ENCODE peak calls at places on chromosome X, in eight cellular contexts. One of them, this sample, is unnamed.

GRCh38 chrX:38803286-38803608 is 2.0 kb downstream of the MID1IP1 start:
- DNase-seq in stimulated activated CD4-positive, alpha-beta T cell treated with anti-CD3 and anti-CD28 coated beads, TNF-alpha, amount 100 ng/mL, for 48 hours: no peak
- DNase-seq in IMR-90: no peak
- DNase-seq in head of caudate nucleus: no peak
- DNase-seq in stimulated activated CD8-positive, alpha-beta memory T cell treated with anti-CD3 and anti-CD28 coated beads, Interleukin-4, amount 100 ng/mL, for 4 hours: no peak
- DNase-seq in DMS 273 treated with DMSO at 0.1 percent for 48 hours: peak; percentile 82
- DNase-seq in epithelial cell of prostate: no peak
- DNase-seq in left ventricle myocardium inferior: no peak
- DNase-seq in this sample: no peak

GRCh38 chrX:43676960-43677582 is 21.0 kb downstream of the MAOA start:
- DNase-seq in stimulated activated CD4-positive, alpha-beta T cell treated with anti-CD3 and anti-CD28 coated beads, TNF-alpha, amount 100 ng/mL, for 48 hours: no peak
- DNase-seq in DMS 273 treated with DMSO at 0.1 percent for 48 hours: no peak
- DNase-seq in IMR-90: no peak
- DNase-seq in epithelial cell of prostate: no peak
- DNase-seq in head of caudate nucleus: no peak
- DNase-seq in stimulated activated CD8-positive, alpha-beta memory T cell treated with anti-CD3 and anti-CD28 coated beads, Interleukin-4, amount 100 ng/mL, for 4 hours: no peak
- DNase-seq in left ventricle myocardium inferior: no peak
- DNase-seq in this sample: no peak

GRCh38 chrX:108740299-108740774 is 4.0 kb upstream of the IRS4 start:
- DNase-seq in left ventricle myocardium inferior: no peak
- DNase-seq in head of caudate nucleus: no peak
- DNase-seq in DMS 273 treated with DMSO at 0.1 percent for 48 hours: no peak
- DNase-seq in epithelial cell of prostate: no peak
- DNase-seq in stimulated activated CD8-positive, alpha-beta memory T cell treated with anti-CD3 and anti-CD28 coated beads, Interleukin-4, amount 100 ng/mL, for 4 hours: no peak
- DNase-seq in stimulated activated CD4-positive, alpha-beta T cell treated with anti-CD3 and anti-CD28 coated beads, TNF-alpha, amount 100 ng/mL, for 48 hours: no peak
- DNase-seq in IMR-90: no peak
- DNase-seq in this sample: no peak

GRCh38 chrX:141945415-141945814 is 41.7 kb downstream of the MAGEC1 start:
- DNase-seq in IMR-90: no peak
- DNase-seq in stimulated activated CD4-positive, alpha-beta T cell treated with anti-CD3 and anti-CD28 coated beads, TNF-alpha, amount 100 ng/mL, for 48 hours: no peak
- DNase-seq in stimulated activated CD8-positive, alpha-beta memory T cell treated with anti-CD3 and anti-CD28 coated beads, Interleukin-4, amount 100 ng/mL, for 4 hours: no peak
- DNase-seq in epithelial cell of prostate: no peak
- DNase-seq in head of caudate nucleus: no peak
- DNase-seq in DMS 273 treated with DMSO at 0.1 percent for 48 hours: no peak
- DNase-seq in left ventricle myocardium inferior: no peak
- DNase-seq in this sample: no peak

GRCh38 chrX:68498044-68498507 is 775 bp upstream of the YIPF6 start:
- DNase-seq in stimulated activated CD8-positive, alpha-beta memory T cell treated with anti-CD3 and anti-CD28 coated beads, Interleukin-4, amount 100 ng/mL, for 4 hours: no peak
- DNase-seq in head of caudate nucleus: no peak
- DNase-seq in stimulated activated CD4-positive, alpha-beta T cell treated with anti-CD3 and anti-CD28 coated beads, TNF-alpha, amount 100 ng/mL, for 48 hours: no peak
- DNase-seq in DMS 273 treated with DMSO at 0.1 percent for 48 hours: peak; percentile 10
- DNase-seq in epithelial cell of prostate: no peak
- DNase-seq in IMR-90: no peak
- DNase-seq in left ventricle myocardium inferior: no peak
- DNase-seq in this sample: no peak

GRCh38 chrX:41391606-41392005 is 55.5 kb upstream of the NYX start:
- DNase-seq in DMS 273 treated with DMSO at 0.1 percent for 48 hours: no peak
- DNase-seq in epithelial cell of prostate: no peak
- DNase-seq in IMR-90: no peak
- DNase-seq in stimulated activated CD8-positive, alpha-beta memory T cell treated with anti-CD3 and anti-CD28 coated beads, Interleukin-4, amount 100 ng/mL, for 4 hours: no peak
- DNase-seq in stimulated activated CD4-positive, alpha-beta T cell treated with anti-CD3 and anti-CD28 coated beads, TNF-alpha, amount 100 ng/mL, for 48 hours: no peak
- DNase-seq in head of caudate nucleus: no peak
- DNase-seq in left ventricle myocardium inferior: no peak
- DNase-seq in this sample: no peak

GRCh38 chrX:49269010-49269767 is 404 bp upstream of the PPP1R3F start:
- DNase-seq in stimulated activated CD4-positive, alpha-beta T cell treated with anti-CD3 and anti-CD28 coated beads, TNF-alpha, amount 100 ng/mL, for 48 hours: peak; percentile 90
- DNase-seq in IMR-90: peak; percentile 97
- DNase-seq in DMS 273 treated with DMSO at 0.1 percent for 48 hours: peak; percentile 96
- DNase-seq in epithelial cell of prostate: peak; percentile 90
- DNase-seq in left ventricle myocardium inferior: peak; percentile 97
- DNase-seq in head of caudate nucleus: peak; percentile 97
- DNase-seq in stimulated activated CD8-positive, alpha-beta memory T cell treated with anti-CD3 and anti-CD28 coated beads, Interleukin-4, amount 100 ng/mL, for 4 hours: peak; percentile 92
- DNase-seq in this sample: peak; percentile 85

GRCh38 chrX:20320461-20321159 is 53.9 kb upstream of the RPS6KA3 start:
- DNase-seq in DMS 273 treated with DMSO at 0.1 percent for 48 hours: no peak
- DNase-seq in IMR-90: no peak
- DNase-seq in stimulated activated CD8-positive, alpha-beta memory T cell treated with anti-CD3 and anti-CD28 coated beads, Interleukin-4, amount 100 ng/mL, for 4 hours: no peak
- DNase-seq in left ventricle myocardium inferior: no peak
- DNase-seq in epithelial cell of prostate: no peak
- DNase-seq in head of caudate nucleus: no peak
- DNase-seq in stimulated activated CD4-positive, alpha-beta T cell treated with anti-CD3 and anti-CD28 coated beads, TNF-alpha, amount 100 ng/mL, for 48 hours: no peak
- DNase-seq in this sample: no peak

GRCh38 chrX:1452497-1453389 is at the start of gene ASMTL:
- DNase-seq in head of caudate nucleus: peak; percentile 100
- DNase-seq in stimulated activated CD4-positive, alpha-beta T cell treated with anti-CD3 and anti-CD28 coated beads, TNF-alpha, amount 100 ng/mL, for 48 hours: peak; percentile 100
- DNase-seq in IMR-90: peak; percentile 99
- DNase-seq in epithelial cell of prostate: peak; percentile 94
- DNase-seq in left ventricle myocardium inferior: peak; percentile 100
- DNase-seq in DMS 273 treated with DMSO at 0.1 percent for 48 hours: no peak
- DNase-seq in stimulated activated CD8-positive, alpha-beta memory T cell treated with anti-CD3 and anti-CD28 coated beads, Interleukin-4, amount 100 ng/mL, for 4 hours: peak; percentile 100
- DNase-seq in this sample: peak; percentile 86

GRCh38 chrX:107715331-107716044 is 60.1 kb downstream of the TSC22D3 start:
- DNase-seq in head of caudate nucleus: peak; percentile 33
- DNase-seq in stimulated activated CD8-positive, alpha-beta memory T cell treated with anti-CD3 and anti-CD28 coated beads, Interleukin-4, amount 100 ng/mL, for 4 hours: no peak
- DNase-seq in left ventricle myocardium inferior: no peak
- DNase-seq in DMS 273 treated with DMSO at 0.1 percent for 48 hours: no peak
- DNase-seq in IMR-90: peak; percentile 23
- DNase-seq in stimulated activated CD4-positive, alpha-beta T cell treated with anti-CD3 and anti-CD28 coated beads, TNF-alpha, amount 100 ng/mL, for 48 hours: no peak
- DNase-seq in epithelial cell of prostate: no peak
- DNase-seq in this sample: no peak

GRCh38 chrX:28901637-28902036 is 314.4 kb downstream of the IL1RAPL1 start:
- DNase-seq in stimulated activated CD8-positive, alpha-beta memory T cell treated with anti-CD3 and anti-CD28 coated beads, Interleukin-4, amount 100 ng/mL, for 4 hours: no peak
- DNase-seq in head of caudate nucleus: no peak
- DNase-seq in epithelial cell of prostate: no peak
- DNase-seq in IMR-90: peak; percentile 82
- DNase-seq in DMS 273 treated with DMSO at 0.1 percent for 48 hours: no peak
- DNase-seq in left ventricle myocardium inferior: no peak
- DNase-seq in stimulated activated CD4-positive, alpha-beta T cell treated with anti-CD3 and anti-CD28 coated beads, TNF-alpha, amount 100 ng/mL, for 48 hours: no peak
- DNase-seq in this sample: no peak

GRCh38 chrX:39724544-39724943 is 373.2 kb downstream of the BCOR start:
- DNase-seq in left ventricle myocardium inferior: no peak
- DNase-seq in stimulated activated CD8-positive, alpha-beta memory T cell treated with anti-CD3 and anti-CD28 coated beads, Interleukin-4, amount 100 ng/mL, for 4 hours: no peak
- DNase-seq in head of caudate nucleus: no peak
- DNase-seq in IMR-90: no peak
- DNase-seq in DMS 273 treated with DMSO at 0.1 percent for 48 hours: no peak
- DNase-seq in stimulated activated CD4-positive, alpha-beta T cell treated with anti-CD3 and anti-CD28 coated beads, TNF-alpha, amount 100 ng/mL, for 48 hours: no peak
- DNase-seq in epithelial cell of prostate: no peak
- DNase-seq in this sample: no peak

GRCh38 chrX:102669526-102669925 is 18.2 kb downstream of the GPRASP1 start:
- DNase-seq in epithelial cell of prostate: no peak
- DNase-seq in stimulated activated CD4-positive, alpha-beta T cell treated with anti-CD3 and anti-CD28 coated beads, TNF-alpha, amount 100 ng/mL, for 48 hours: no peak
- DNase-seq in DMS 273 treated with DMSO at 0.1 percent for 48 hours: no peak
- DNase-seq in stimulated activated CD8-positive, alpha-beta memory T cell treated with anti-CD3 and anti-CD28 coated beads, Interleukin-4, amount 100 ng/mL, for 4 hours: no peak
- DNase-seq in IMR-90: no peak
- DNase-seq in head of caudate nucleus: no peak
- DNase-seq in left ventricle myocardium inferior: no peak
- DNase-seq in this sample: no peak

GRCh38 chrX:120207009-120207610 is 43.5 kb upstream of the ZBTB33 start:
- DNase-seq in left ventricle myocardium inferior: no peak
- DNase-seq in head of caudate nucleus: no peak
- DNase-seq in DMS 273 treated with DMSO at 0.1 percent for 48 hours: no peak
- DNase-seq in stimulated activated CD4-positive, alpha-beta T cell treated with anti-CD3 and anti-CD28 coated beads, TNF-alpha, amount 100 ng/mL, for 48 hours: no peak
- DNase-seq in stimulated activated CD8-positive, alpha-beta memory T cell treated with anti-CD3 and anti-CD28 coated beads, Interleukin-4, amount 100 ng/mL, for 4 hours: no peak
- DNase-seq in IMR-90: no peak
- DNase-seq in epithelial cell of prostate: no peak
- DNase-seq in this sample: no peak

GRCh38 chrX:50697691-50698090 is 116.3 kb downstream of the SHROOM4 start:
- DNase-seq in left ventricle myocardium inferior: no peak
- DNase-seq in stimulated activated CD8-positive, alpha-beta memory T cell treated with anti-CD3 and anti-CD28 coated beads, Interleukin-4, amount 100 ng/mL, for 4 hours: no peak
- DNase-seq in IMR-90: peak; percentile 79
- DNase-seq in epithelial cell of prostate: peak; percentile 24
- DNase-seq in stimulated activated CD4-positive, alpha-beta T cell treated with anti-CD3 and anti-CD28 coated beads, TNF-alpha, amount 100 ng/mL, for 48 hours: no peak
- DNase-seq in head of caudate nucleus: no peak
- DNase-seq in DMS 273 treated with DMSO at 0.1 percent for 48 hours: no peak
- DNase-seq in this sample: peak; percentile 23

GRCh38 chrX:17656035-17656418 is 81.3 kb upstream of the SCML1 start:
- DNase-seq in head of caudate nucleus: no peak
- DNase-seq in stimulated activated CD8-positive, alpha-beta memory T cell treated with anti-CD3 and anti-CD28 coated beads, Interleukin-4, amount 100 ng/mL, for 4 hours: no peak
- DNase-seq in left ventricle myocardium inferior: no peak
- DNase-seq in epithelial cell of prostate: no peak
- DNase-seq in IMR-90: no peak
- DNase-seq in DMS 273 treated with DMSO at 0.1 percent for 48 hours: no peak
- DNase-seq in stimulated activated CD4-positive, alpha-beta T cell treated with anti-CD3 and anti-CD28 coated beads, TNF-alpha, amount 100 ng/mL, for 48 hours: no peak
- DNase-seq in this sample: no peak

GRCh38 chrX:24928114-24928513 is 87.7 kb downstream of the ARX start:
- DNase-seq in stimulated activated CD4-positive, alpha-beta T cell treated with anti-CD3 and anti-CD28 coated beads, TNF-alpha, amount 100 ng/mL, for 48 hours: no peak
- DNase-seq in left ventricle myocardium inferior: no peak
- DNase-seq in DMS 273 treated with DMSO at 0.1 percent for 48 hours: no peak
- DNase-seq in stimulated activated CD8-positive, alpha-beta memory T cell treated with anti-CD3 and anti-CD28 coated beads, Interleukin-4, amount 100 ng/mL, for 4 hours: no peak
- DNase-seq in IMR-90: no peak
- DNase-seq in epithelial cell of prostate: no peak
- DNase-seq in head of caudate nucleus: no peak
- DNase-seq in this sample: no peak

GRCh38 chrX:42738552-42738951 is 39.4 kb downstream of the PPP1R2C start:
- DNase-seq in IMR-90: no peak
- DNase-seq in stimulated activated CD4-positive, alpha-beta T cell treated with anti-CD3 and anti-CD28 coated beads, TNF-alpha, amount 100 ng/mL, for 48 hours: no peak
- DNase-seq in DMS 273 treated with DMSO at 0.1 percent for 48 hours: no peak
- DNase-seq in left ventricle myocardium inferior: no peak
- DNase-seq in epithelial cell of prostate: no peak
- DNase-seq in head of caudate nucleus: no peak
- DNase-seq in stimulated activated CD8-positive, alpha-beta memory T cell treated with anti-CD3 and anti-CD28 coated beads, Interleukin-4, amount 100 ng/mL, for 4 hours: no peak
- DNase-seq in this sample: no peak

This sample was measured in BJ.